ENCODE peak calls at places on chromosomes 11 and 22, in eight cellular contexts. J, D, A, K, E, T, Q and O are unnamed samples. For H3K9me2, the result is how much of the 10 kb centered on the place peaks cover.

GRCh38 chr22:37566329-37566837 is 6.1 kb downstream of the CDC42EP1 start:
- DNase-seq in Q (no peak), D (no peak), J (no peak), K (no peak), E (no peak), A (no peak), T (no peak), O (no peak)

GRCh38 chr22:19974233-19974861 is 32.7 kb upstream of the TXNRD2 start:
- DNase-seq in A (peak), J (peak), D (peak), K (peak), Q (peak), E (peak), T (peak), O (peak)

GRCh38 chr11:64516226-64516625 is 74.8 kb upstream of the SLC22A12 start:
- DNase-seq in D (no peak), J (no peak), K (no peak), Q (no peak), T (peak), A (no peak), E (peak), O (peak)

GRCh38 chr11:2898366-2899079 is 12.9 kb upstream of the CDKN1C start:
- DNase-seq in A (peak), J (peak), K (peak), D (peak), T (no peak), E (no peak), Q (peak), O (no peak)

GRCh38 chr11:47177229-47177845 is 658 bp upstream of the ARFGAP2 start:
- DNase-seq in K (peak), A (peak), Q (peak), T (peak), D (peak), E (peak), J (peak), O (peak)

GRCh38 chr11:124769804-124770774 is 8.0 kb upstream of the ESAM start:
- DNase-seq in D (peak), Q (peak), J (no peak), T (no peak), A (peak), E (no peak), K (no peak), O (no peak)

GRCh38 chr22:17357688-17358087 is 11.6 kb upstream of the CECR2 start:
- DNase-seq in D (no peak), J (no peak), E (no peak), Q (no peak), T (no peak), A (no peak), K (no peak), O (no peak)

GRCh38 chr11:75603791-75604736 is 42.0 kb downstream of the SERPINH1 start:
- DNase-seq in A (peak), T (no peak), E (no peak), Q (peak), J (no peak), K (no peak), D (peak), O (no peak)

GRCh38 chr22:20604092-20604747 is 96.8 kb downstream of the MED15 start:
- DNase-seq in A (no peak), J (no peak), D (no peak), T (no peak), E (no peak), Q (no peak), K (no peak), O (no peak)

DNA sequence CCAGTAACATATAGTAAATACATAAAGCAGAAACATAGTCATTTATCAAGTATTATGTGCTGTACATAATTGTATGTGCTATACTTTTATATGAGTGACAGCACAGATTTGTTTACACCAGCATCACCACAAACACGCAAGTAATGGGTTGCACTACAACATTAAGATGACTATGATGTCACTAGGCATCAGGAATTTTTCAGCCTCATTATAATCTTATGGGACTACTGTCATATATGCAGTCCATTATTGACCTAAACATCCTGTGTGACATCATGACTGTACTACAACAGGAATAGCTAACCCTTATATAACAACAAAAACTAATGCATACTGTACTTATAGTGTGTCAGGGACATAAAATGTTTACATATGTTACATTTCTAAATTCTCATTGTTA is 50.2 kb upstream of the IZUMO1R start:
- DNase-seq in Q (no peak), A (no peak), D (no peak), J (no peak), E (no peak), K (no peak), T (no peak), O (no peak)
- H3K9me2 ChIP-seq in Q (under half), A (under half), D (under half), J (under half), E (under half), K (under half), T (under half), O (under half)

GRCh38 chr11:1382831-1383607 is 6.7 kb upstream of the BRSK2 start:
- DNase-seq in K (peak), E (peak), J (peak), D (peak), Q (no peak), A (peak), T (peak), O (peak)

GRCh38 chr11:1381793-1382425 is 7.8 kb upstream of the BRSK2 start:
- DNase-seq in Q (no peak), T (no peak), K (no peak), A (no peak), J (no peak), E (no peak), D (no peak), O (no peak)

GRCh38 chr11:1382429-1382828 is 7.3 kb upstream of the BRSK2 start:
- DNase-seq in A (no peak), D (no peak), T (peak), K (no peak), Q (no peak), E (no peak), J (no peak), O (no peak)

GRCh38 chr11:1387521-1387920 is 2.2 kb upstream of the BRSK2 start:
- DNase-seq in J (no peak), K (no peak), A (no peak), T (no peak), D (no peak), E (no peak), Q (no peak), O (no peak)

GRCh38 chr11:1384206-1384965 is 5.3 kb upstream of the BRSK2 start:
- DNase-seq in A (no peak), K (no peak), J (no peak), Q (no peak), T (no peak), E (no peak), D (peak), O (no peak)
- H3K27ac ChIP-seq in A (no peak), K (no peak), J (no peak), Q (no peak), T (no peak), E (no peak), D (no peak), O (no peak)

GRCh38 chr22:49947296-49947622 is 13.3 kb upstream of the PIM3 start:
- DNase-seq in K (no peak), D (no peak), J (no peak), Q (no peak), A (no peak), E (no peak), T (no peak), O (no peak)
- H2AFZ ChIP-seq in K (no peak), D (no peak), J (no peak), Q (no peak), A (no peak), E (no peak), T (peak), O (no peak)

DNA sequence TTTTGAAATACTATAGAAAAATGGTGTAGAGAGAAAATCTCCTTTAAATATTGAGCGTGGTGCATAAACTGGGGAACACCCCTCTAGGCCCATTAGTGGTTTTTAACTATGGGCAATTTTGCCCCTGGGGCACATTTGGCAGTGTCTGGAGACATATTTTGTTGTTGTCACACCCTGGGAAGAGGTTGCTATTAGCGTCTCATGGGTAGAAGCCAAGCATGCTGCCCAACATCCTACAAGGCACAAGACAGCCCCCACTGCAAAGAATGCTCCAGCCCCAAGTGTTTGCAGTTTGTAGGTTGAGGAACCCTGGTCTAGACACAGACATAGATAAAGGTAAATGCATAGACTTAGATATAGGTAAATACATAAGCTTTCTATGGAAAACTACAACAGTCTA is 92.7 kb downstream of the KIAA1671 start:
- DNase-seq in A (no peak), Q (no peak), K (no peak), T (no peak), D (no peak), E (no peak), J (no peak), O (no peak)
- H3K9me2 ChIP-seq in A (under half), Q (under half), K (under half), T (under half), D (under half), E (under half), J (under half), O (under half)

GRCh38 chr11:34004226-34004625 is 47.3 kb upstream of the CAPRIN1 start:
- DNase-seq in K (no peak), T (no peak), Q (no peak), E (no peak), D (no peak), A (no peak), J (no peak), O (no peak)
- H3K27ac ChIP-seq in K (no peak), T (no peak), Q (no peak), E (no peak), D (no peak), A (no peak), J (no peak), O (no peak)

GRCh38 chr11:31326470-31327148 is 42.9 kb downstream of the DCDC1 start:
- DNase-seq in J (no peak), K (peak), T (no peak), Q (no peak), A (no peak), D (no peak), E (no peak), O (no peak)
- H2AFZ ChIP-seq in J (no peak), K (peak), T (no peak), Q (no peak), A (no peak), D (no peak), E (no peak), O (no peak)